ENCODE peak calls at places on chromosome 5, in six cellular contexts. One of them, this sample, is unnamed.

GRCh38 chr5:107217721-107218130 is 453.0 kb downstream of the EFNA5 start:
- DNase-seq in immature natural killer cell: no peak
- DNase-seq in ureter: peak
- DNase-seq in mammary epithelial cell: peak
- DNase-seq in NCI-H187: no peak
- DNase-seq in C1 segment of cervical spinal cord: no peak
- DNase-seq in this sample: no peak

GRCh38 chr5:169875091-169875727 is 105.1 kb downstream of the INSYN2B start:
- DNase-seq in immature natural killer cell: no peak
- DNase-seq in ureter: no peak
- DNase-seq in NCI-H187: no peak
- DNase-seq in mammary epithelial cell: no peak
- DNase-seq in C1 segment of cervical spinal cord: no peak
- DNase-seq in this sample: no peak

GRCh38 chr5:179362355-179362754 is 17.1 kb upstream of the ADAMTS2 start:
- DNase-seq in mammary epithelial cell: no peak
- DNase-seq in C1 segment of cervical spinal cord: no peak
- DNase-seq in NCI-H187: no peak
- DNase-seq in immature natural killer cell: no peak
- DNase-seq in ureter: no peak
- DNase-seq in this sample: no peak

GRCh38 chr5:78361226-78361993 is 993 bp downstream of the SCAMP1 start:
- DNase-seq in immature natural killer cell: no peak
- DNase-seq in NCI-H187: no peak
- DNase-seq in C1 segment of cervical spinal cord: no peak
- DNase-seq in mammary epithelial cell: peak
- DNase-seq in ureter: peak
- DNase-seq in this sample: no peak

GRCh38 chr5:37005252-37005651 is 128.7 kb downstream of the NIPBL start:
- DNase-seq in ureter: no peak
- DNase-seq in mammary epithelial cell: peak
- DNase-seq in C1 segment of cervical spinal cord: no peak
- DNase-seq in NCI-H187: no peak
- DNase-seq in immature natural killer cell: no peak
- DNase-seq in this sample: no peak

GRCh38 chr5:170057311-170057710 is 48.4 kb upstream of the FOXI1 start:
- DNase-seq in immature natural killer cell: no peak
- DNase-seq in ureter: no peak
- DNase-seq in NCI-H187: no peak
- DNase-seq in mammary epithelial cell: no peak
- DNase-seq in C1 segment of cervical spinal cord: no peak
- DNase-seq in this sample: no peak

GRCh38 chr5:172944741-172945140 is 14.5 kb upstream of the RPL26L1 start:
- DNase-seq in ureter: no peak
- DNase-seq in C1 segment of cervical spinal cord: no peak
- DNase-seq in immature natural killer cell: no peak
- DNase-seq in NCI-H187: no peak
- DNase-seq in mammary epithelial cell: no peak
- DNase-seq in this sample: no peak

GRCh38 chr5:61263072-61263471 is 69.0 kb upstream of the ZSWIM6 start:
- DNase-seq in ureter: no peak
- DNase-seq in NCI-H187: no peak
- DNase-seq in C1 segment of cervical spinal cord: no peak
- DNase-seq in mammary epithelial cell: no peak
- DNase-seq in immature natural killer cell: no peak
- DNase-seq in this sample: no peak

GRCh38 chr5:132749506-132749905 is 2.3 kb downstream of the CCNI2 start:
- DNase-seq in C1 segment of cervical spinal cord: no peak
- DNase-seq in immature natural killer cell: no peak
- DNase-seq in NCI-H187: no peak
- DNase-seq in mammary epithelial cell: no peak
- DNase-seq in ureter: no peak
- DNase-seq in this sample: no peak

GRCh38 chr5:74434124-74434899 is 206.2 kb downstream of the ENC1 start:
- DNase-seq in mammary epithelial cell: no peak
- DNase-seq in C1 segment of cervical spinal cord: no peak
- DNase-seq in immature natural killer cell: no peak
- DNase-seq in ureter: no peak
- DNase-seq in NCI-H187: no peak
- DNase-seq in this sample: no peak

GRCh38 chr5:139562847-139563246 is 1.7 kb downstream of the UBE2D2 start:
- DNase-seq in mammary epithelial cell: no peak
- DNase-seq in NCI-H187: no peak
- DNase-seq in immature natural killer cell: no peak
- DNase-seq in ureter: no peak
- DNase-seq in C1 segment of cervical spinal cord: no peak
- DNase-seq in this sample: no peak

GRCh38 chr5:65866837-65867508 is 59.4 kb upstream of the ERBIN start:
- DNase-seq in C1 segment of cervical spinal cord: no peak
- DNase-seq in ureter: no peak
- DNase-seq in NCI-H187: no peak
- DNase-seq in mammary epithelial cell: no peak
- DNase-seq in immature natural killer cell: no peak
- DNase-seq in this sample: no peak

GRCh38 chr5:77852068-77852513 is 76.0 kb upstream of the TBCA start:
- DNase-seq in immature natural killer cell: no peak
- DNase-seq in mammary epithelial cell: no peak
- DNase-seq in C1 segment of cervical spinal cord: no peak
- DNase-seq in NCI-H187: no peak
- DNase-seq in ureter: no peak
- DNase-seq in this sample: no peak

GRCh38 chr5:141780952-141781730 is 97.1 kb downstream of the PCDH1 start:
- DNase-seq in immature natural killer cell: no peak
- DNase-seq in NCI-H187: no peak
- DNase-seq in C1 segment of cervical spinal cord: no peak
- DNase-seq in mammary epithelial cell: no peak
- DNase-seq in ureter: no peak
- DNase-seq in this sample: no peak

GRCh38 chr5:1112596-1113331 is 901 bp upstream of the SLC12A7 start:
- DNase-seq in C1 segment of cervical spinal cord: no peak
- DNase-seq in ureter: no peak
- DNase-seq in NCI-H187: no peak
- DNase-seq in mammary epithelial cell: peak
- DNase-seq in immature natural killer cell: no peak
- DNase-seq in this sample: no peak

This sample was measured in GM12878.